ENCODE peak calls at places on chromosomes 5 and 9, in six cellular contexts. U, I, G, P, Y and H are unnamed samples. For H3K9me3, the result is how much of the 10 kb centered on the place peaks cover.

GRCh38 chr9:4298255-4299005 is 1.4 kb downstream of the GLIS3 start:
- DNase-seq in U (peak), I (no peak), G (peak), P (peak), Y (no peak), H (peak)

GRCh38 chr9:133978226-133979123 is 13.6 kb downstream of the VAV2 start:
- DNase-seq in U (peak), I (peak), G (no peak), P (peak), Y (peak), H (no peak)

GRCh38 chr5:60583598-60583997 is 116.4 kb downstream of the DEPDC1B start:
- DNase-seq in U (no peak), I (no peak), G (no peak), P (no peak), Y (no peak), H (no peak)

GRCh38 chr5:124259017-124259416 is 487.4 kb downstream of the ZNF608 start:
- DNase-seq in U (no peak), I (no peak), G (no peak), P (no peak), Y (no peak), H (no peak)

GRCh38 chr5:59562756-59563389 is 330.7 kb downstream of the PDE4D start:
- DNase-seq in U (peak), I (peak), G (peak), P (no peak), Y (peak), H (no peak)

GRCh38 chr9:27365977-27366376 is 69.0 kb upstream of the EQTN start:
- DNase-seq in U (no peak), I (no peak), G (no peak), P (no peak), Y (no peak), H (no peak)

GRCh38 chr9:27572918-27573698 is at the start of gene C9orf72:
- DNase-seq in U (peak), I (peak), G (peak), P (peak), Y (peak), H (peak)

GRCh38 chr5:136054133-136054996 is 25.6 kb downstream of the TGFBI start:
- DNase-seq in U (no peak), I (peak), G (no peak), P (peak), Y (no peak), H (no peak)

GRCh38 chr5:62284946-62285891 is 20.8 kb upstream of the KIF2A start:
- DNase-seq in U (no peak), I (no peak), G (no peak), P (no peak), Y (no peak), H (no peak)

GRCh38 chr9:18317896-18318295 is 156.1 kb upstream of the ADAMTSL1 start:
- DNase-seq in U (no peak), I (no peak), G (no peak), P (no peak), Y (no peak), H (no peak)

GRCh38 chr9:116190997-116191396 is 37.4 kb downstream of the PAPPA start:
- DNase-seq in U (no peak), I (no peak), G (no peak), P (no peak), Y (no peak), H (no peak)

GRCh38 chr9:120892748-120893584 is 16.0 kb upstream of the PHF19 start:
- DNase-seq in U (no peak), I (no peak), G (no peak), P (no peak), Y (no peak), H (no peak)

GRCh38 chr5:176810084-176810597 is at the start of gene UNC5A:
- DNase-seq in U (no peak), I (no peak), G (peak), P (no peak), Y (no peak), H (no peak)

GRCh38 chr5:178787889-178788288 is 57.4 kb upstream of the ZNF354A start:
- DNase-seq in U (peak), I (no peak), G (no peak), P (no peak), Y (no peak), H (no peak)
- H3K9me3 ChIP-seq in U (under half), I (under half), G (under half), P (under half), Y (under half), H (under half)

GRCh38 chr9:6611891-6612290 is 33.6 kb downstream of the GLDC start:
- DNase-seq in U (no peak), I (no peak), G (no peak), P (no peak), Y (no peak), H (no peak)

GRCh38 chr9:6609499-6610016 is 36.0 kb downstream of the GLDC start:
- DNase-seq in U (no peak), I (no peak), G (no peak), P (no peak), Y (no peak), H (no peak)

GRCh38 chr9:6610073-6610472 is 35.5 kb downstream of the GLDC start:
- DNase-seq in U (no peak), I (no peak), G (no peak), P (no peak), Y (no peak), H (no peak)

GRCh38 chr9:6616976-6617375 is 28.6 kb downstream of the GLDC start:
- DNase-seq in U (no peak), I (no peak), G (no peak), P (no peak), Y (no peak), H (no peak)

DNA sequence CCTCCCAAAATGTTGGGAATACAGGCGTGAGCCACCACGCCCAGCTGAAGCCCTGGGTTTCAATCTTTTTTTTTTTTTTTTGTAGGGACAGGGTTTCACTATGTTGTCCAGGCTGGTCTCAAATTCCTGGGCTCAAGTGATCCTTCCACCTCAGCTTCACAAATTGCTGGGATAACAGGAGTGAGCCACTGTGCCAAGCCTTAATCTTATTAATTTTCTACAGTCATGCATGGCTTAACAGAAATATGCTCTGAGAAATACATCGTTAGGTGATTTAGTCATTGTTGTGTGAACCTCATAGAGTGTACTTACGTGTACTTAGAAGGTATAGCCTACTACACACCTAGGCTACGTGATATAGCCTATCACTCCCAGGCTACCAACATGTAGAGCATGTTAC is 31.0 kb downstream of the GLDC start:
- DNase-seq in U (no peak), I (no peak), G (no peak), P (no peak), Y (no peak), H (no peak)
- H3K27ac ChIP-seq in U (no peak), I (no peak), G (no peak), P (no peak), Y (no peak), H (no peak)

DNA sequence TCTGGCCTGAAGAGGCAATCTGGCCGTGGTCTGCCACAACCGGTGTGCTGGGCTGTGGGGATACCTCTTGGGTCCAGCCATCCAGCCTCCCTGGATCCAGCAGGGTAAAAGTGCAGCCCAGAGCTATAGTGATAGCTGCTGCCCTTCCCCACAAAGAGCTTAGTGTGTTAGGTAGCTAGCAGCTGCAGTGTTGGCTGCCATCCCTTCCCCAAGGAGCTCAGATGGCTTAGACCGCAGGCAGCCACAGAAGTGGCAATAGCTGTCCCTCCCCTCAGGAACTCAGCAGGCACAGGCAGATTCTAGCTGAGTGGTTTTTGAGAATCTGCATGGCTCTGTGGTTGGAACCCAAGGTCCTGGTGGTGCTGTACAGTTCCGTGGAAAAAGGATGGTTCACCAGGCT is 40.1 kb downstream of the GIN1 start:
- DNase-seq in U (no peak), I (no peak), G (no peak), P (no peak), Y (no peak), H (no peak)
- H3K9me3 ChIP-seq in U (half or more), I (half or more), G (half or more), P (under half), Y (under half), H (under half)

DNA sequence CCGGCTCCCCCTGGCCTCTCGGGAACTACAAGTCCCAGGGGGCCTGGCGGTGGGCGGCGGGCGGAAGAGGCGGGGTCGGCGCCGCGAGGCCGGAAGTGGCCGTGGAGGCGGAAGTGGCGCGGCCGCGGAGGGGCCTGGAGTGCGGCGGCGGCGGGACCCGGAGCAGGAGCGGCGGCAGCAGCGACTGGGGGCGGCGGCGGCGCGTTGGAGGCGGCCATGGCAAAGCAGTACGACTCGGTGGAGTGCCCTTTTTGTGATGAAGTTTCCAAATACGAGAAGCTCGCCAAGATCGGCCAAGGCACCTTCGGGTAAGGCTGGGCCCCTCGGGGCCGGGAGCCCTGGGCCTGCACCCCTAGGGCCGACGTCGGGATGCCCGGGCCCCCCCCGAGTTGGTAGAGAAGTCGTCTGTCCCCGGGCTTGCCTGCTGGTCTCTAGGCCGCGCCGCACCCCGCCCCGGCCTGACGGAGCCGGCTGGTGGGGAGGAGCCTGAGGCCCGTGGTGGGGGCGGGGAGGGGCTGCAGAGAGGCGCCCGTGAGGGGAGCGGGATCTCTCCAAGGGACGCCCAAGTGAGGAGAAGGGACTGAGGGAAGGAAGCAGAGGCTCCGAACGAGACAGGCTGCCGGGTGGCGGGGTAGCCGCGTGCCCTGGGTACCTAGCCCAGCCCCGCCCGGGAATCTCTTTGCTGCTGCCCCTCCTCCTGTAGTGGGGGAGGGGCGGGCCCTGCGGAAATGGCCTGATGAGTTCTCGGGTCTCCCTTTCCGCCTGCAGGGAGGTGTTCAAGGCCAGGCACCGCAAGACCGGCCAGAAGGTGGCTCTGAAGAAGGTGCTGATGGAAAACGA is at the start of gene CDK9:
- DNase-seq in U (peak), I (peak), G (peak), P (peak), Y (peak), H (peak)
- H3K27ac ChIP-seq in U (peak), I (peak), G (peak), P (peak), Y (peak), H (peak)

GRCh38 chr9:122315534-122315933 is 50.9 kb downstream of the MRRF start:
- DNase-seq in U (no peak), I (no peak), G (no peak), P (no peak), Y (no peak), H (no peak)
- H3K9me3 ChIP-seq in U (under half), I (under half), G (under half), P (under half), Y (under half), H (under half)

GRCh38 chr9:23801523-23801922 is 24.5 kb downstream of the ELAVL2 start:
- DNase-seq in U (no peak), I (no peak), G (no peak), P (no peak), Y (no peak), H (no peak)

GRCh38 chr9:23803216-23803615 is 22.8 kb downstream of the ELAVL2 start:
- DNase-seq in U (no peak), I (no peak), G (no peak), P (no peak), Y (no peak), H (no peak)

GRCh38 chr9:23798325-23798724 is 27.7 kb downstream of the ELAVL2 start:
- DNase-seq in U (no peak), I (no peak), G (no peak), P (no peak), Y (no peak), H (no peak)

DNA sequence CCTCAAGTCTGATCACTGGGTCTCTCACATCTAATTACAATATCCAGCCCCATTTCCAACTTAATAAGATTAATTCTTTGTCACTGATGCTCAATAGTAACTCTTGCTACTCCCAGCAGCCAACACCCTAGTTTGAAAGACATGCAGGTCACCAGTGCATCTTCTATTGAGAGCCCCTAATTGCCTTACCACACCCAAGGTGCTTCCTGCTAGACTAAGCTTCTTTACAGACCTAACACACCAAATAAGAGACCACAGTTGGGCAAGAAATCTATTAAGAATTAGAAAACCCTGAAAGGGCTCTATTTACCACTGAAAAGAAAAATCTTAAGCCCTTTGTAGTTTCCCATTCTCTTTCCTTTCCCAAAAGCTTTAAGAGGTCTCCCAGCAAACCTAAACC is 26.5 kb downstream of the ELAVL2 start:
- DNase-seq in U (no peak), I (no peak), G (no peak), P (no peak), Y (no peak), H (no peak)
- H3K27ac ChIP-seq in U (no peak), I (no peak), G (no peak), P (no peak), Y (no peak), H (no peak)

DNA sequence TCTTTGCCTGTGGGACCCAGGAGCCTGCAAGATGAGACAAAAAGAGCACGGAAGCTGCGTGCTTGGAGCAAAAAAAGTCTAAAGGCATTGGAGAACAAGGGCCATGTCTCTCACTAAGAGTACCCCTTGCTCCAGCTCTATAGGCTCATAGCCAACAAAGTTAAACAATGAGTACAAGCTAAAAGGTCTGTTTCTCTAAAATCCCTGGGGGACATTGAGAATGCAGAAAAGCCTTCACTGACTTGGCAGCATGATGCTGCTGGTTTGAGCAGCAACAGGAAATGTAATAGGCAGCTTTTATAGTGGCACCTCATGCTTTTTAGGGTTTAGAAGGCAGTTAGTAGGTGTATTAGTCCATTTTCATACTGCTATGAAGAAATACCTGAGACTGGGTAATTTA is 287.5 kb downstream of the SMARCA2 start:
- DNase-seq in U (no peak), I (no peak), G (no peak), P (no peak), Y (no peak), H (no peak)
- H3K9me3 ChIP-seq in U (under half), I (under half), G (under half), P (under half), Y (under half), H (under half)

GRCh38 chr5:141605523-141606277 is 13.1 kb downstream of the DIAPH1 start:
- DNase-seq in U (no peak), I (peak), G (peak), P (peak), Y (no peak), H (no peak)

GRCh38 chr5:141609044-141609443 is 9.8 kb downstream of the DIAPH1 start:
- DNase-seq in U (no peak), I (no peak), G (no peak), P (no peak), Y (no peak), H (no peak)

GRCh38 chr5:141611289-141611688 is 7.5 kb downstream of the DIAPH1 start:
- DNase-seq in U (no peak), I (no peak), G (no peak), P (no peak), Y (no peak), H (no peak)

GRCh38 chr5:141608046-141608445 is 10.8 kb downstream of the DIAPH1 start:
- DNase-seq in U (no peak), I (no peak), G (no peak), P (no peak), Y (no peak), H (no peak)

GRCh38 chr5:141608557-141608956 is 10.2 kb downstream of the DIAPH1 start:
- DNase-seq in U (no peak), I (no peak), G (no peak), P (no peak), Y (peak), H (no peak)
- H3K27ac ChIP-seq in U (peak), I (peak), G (peak), P (no peak), Y (peak), H (no peak)

DNA sequence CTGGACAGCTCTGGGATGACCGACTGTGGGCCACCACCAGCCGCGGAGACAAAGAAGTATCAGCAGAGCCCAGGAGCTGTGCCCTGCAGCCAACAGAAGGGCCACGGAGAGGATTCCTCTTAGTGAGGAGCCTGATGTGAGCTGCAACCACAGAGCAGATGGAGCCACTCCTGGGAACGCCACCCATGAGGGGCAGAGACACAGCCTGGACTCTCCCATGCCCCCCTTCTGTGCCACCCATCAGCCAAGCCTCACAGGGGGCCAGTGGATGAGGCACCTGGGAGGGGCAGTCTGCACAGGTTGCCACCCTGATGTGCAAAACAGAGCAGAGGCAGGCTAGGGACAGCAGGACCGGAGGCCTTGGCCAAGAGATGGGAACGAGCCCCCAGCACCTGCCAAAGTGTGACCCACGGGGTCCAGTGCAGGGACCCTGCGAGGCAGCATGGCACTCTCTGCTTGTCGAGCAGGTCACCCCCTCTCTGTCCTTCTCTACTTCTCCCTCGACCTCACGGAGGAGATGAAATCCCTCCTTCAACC is 380.7 kb upstream of the IRX1 start:
- DNase-seq in U (no peak), I (no peak), G (no peak), P (no peak), Y (no peak), H (no peak)
- H3K9me3 ChIP-seq in U (under half), I (under half), G (under half), P (under half), Y (under half), H (under half)